ENCODE peak calls at places on chromosomes 5 and 9, in ten cellular contexts. F is NCI-H748 treated with DMSO at 0.1 percent for 48 hours; J is ovary; Q is Right ventricle myocardium superior; X is GM12892; O is activated CD4-positive, alpha-beta T cell treated with anti-CD3 and anti-CD28 coated beads, Interleukin-2, amount 50 U/mL, for 48 hours; E is cardiac fibroblast; S is nephron progenitor cell; V is activated naive CD4-positive, alpha-beta T cell treated with anti-CD3 and anti-CD28 coated beads for 36 hours; U is HFFc6. K is an unnamed sample.

GRCh38 chr5:93422652-93423332 is 158.2 kb downstream of the NR2F1-AS1 start:
- DNase-seq in Q (no peak), X (no peak), F (no peak), S (no peak), O (no peak), E (no peak), U (no peak), J (no peak), V (no peak), K (no peak)

GRCh38 chr5:9494321-9494720 is 51.6 kb downstream of the SEMA5A start:
- DNase-seq in O (no peak), F (no peak), V (no peak), S (no peak), Q (no peak), U (no peak), X (no peak), J (no peak), E (no peak), K (no peak)

GRCh38 chr5:100772548-100772947 is 130.5 kb downstream of the ST8SIA4 start:
- DNase-seq in F (no peak), V (no peak), U (no peak), E (no peak), Q (no peak), S (no peak), J (no peak), X (no peak), O (no peak), K (no peak)

GRCh38 chr5:100464418-100464817 is 70.8 kb upstream of the FAM174A start:
- DNase-seq in E (peak), U (no peak), V (no peak), X (no peak), J (no peak), F (no peak), Q (no peak), O (no peak), S (no peak), K (no peak)

GRCh38 chr5:92911293-92911692 is 669.7 kb downstream of the NR2F1-AS1 start:
- DNase-seq in V (no peak), U (no peak), F (no peak), X (no peak), E (no peak), Q (no peak), J (no peak), O (no peak), S (no peak), K (no peak)

GRCh38 chr5:149007174-149007573 is 55.7 kb downstream of the SH3TC2 start:
- DNase-seq in U (peak), S (no peak), J (no peak), Q (no peak), O (no peak), E (peak), X (no peak), F (no peak), V (no peak), K (no peak)

GRCh38 chr5:95759634-95760033 is 28.5 kb downstream of the RHOBTB3 start:
- DNase-seq in V (no peak), U (peak), S (no peak), O (no peak), F (peak), X (no peak), J (no peak), E (peak), Q (no peak), K (no peak)

GRCh38 chr5:28743362-28743761 is 1705.0 kb upstream of the CDH9 start:
- DNase-seq in F (no peak), V (no peak), Q (no peak), J (no peak), S (no peak), O (no peak), E (no peak), U (no peak), X (no peak), K (no peak)

GRCh38 chr5:131164161-131164930 is 710 bp downstream of the HINT1 start:
- DNase-seq in E (peak), J (peak), Q (peak), U (peak), F (peak), X (peak), V (peak), S (peak), O (peak), K (peak)

GRCh38 chr5:56350595-56351170 is 117.6 kb upstream of the ANKRD55 start:
- DNase-seq in J (peak), V (no peak), Q (peak), E (peak), S (no peak), O (no peak), X (no peak), U (peak), F (peak), K (no peak)

GRCh38 chr5:72355706-72356299 is 35.6 kb downstream of the PTCD2 start:
- DNase-seq in F (peak), X (no peak), Q (peak), O (no peak), U (peak), V (no peak), S (peak), J (no peak), E (peak), K (no peak)

GRCh38 chr5:141478321-141478945 is 2.7 kb downstream of the PCDHGC3 start:
- DNase-seq in F (no peak), V (no peak), J (peak), Q (peak), X (no peak), S (no peak), U (peak), E (no peak), O (no peak), K (no peak)

GRCh38 chr9:94772654-94773303 is 46.3 kb downstream of the AOPEP start:
- DNase-seq in F (peak), E (no peak), X (no peak), V (no peak), Q (no peak), S (no peak), O (no peak), J (no peak), U (no peak), K (no peak)

GRCh38 chr9:80836013-80836412 is 853.3 kb downstream of the TLE1 start:
- DNase-seq in J (no peak), X (no peak), V (no peak), S (no peak), F (no peak), U (no peak), O (no peak), Q (no peak), E (no peak), K (no peak)

GRCh38 chr9:38358390-38359296 is 33.9 kb upstream of the ALDH1B1 start:
- DNase-seq in J (no peak), E (no peak), X (no peak), S (no peak), O (no peak), Q (no peak), F (no peak), U (peak), V (no peak), K (no peak)

GRCh38 chr5:134436523-134437339 is 25.1 kb upstream of the CDKN2AIPNL start:
- DNase-seq in X (peak), E (peak), Q (peak), S (no peak), O (peak), F (no peak), U (peak), J (no peak), V (peak), K (no peak)

GRCh38 chr5:177098103-177098771 is 11.5 kb downstream of the FGFR4 start:
- DNase-seq in S (no peak), V (no peak), O (no peak), E (no peak), Q (no peak), J (peak), X (no peak), F (no peak), U (no peak), K (no peak)

GRCh38 chr5:15570491-15570890 is 70.5 kb downstream of the FBXL7 start:
- DNase-seq in O (no peak), S (no peak), V (no peak), F (no peak), E (no peak), J (no peak), Q (no peak), U (no peak), X (no peak), K (no peak)

GRCh38 chr5:58759745-58760144 is 176.9 kb downstream of the RAB3C start:
- DNase-seq in Q (no peak), E (peak), O (no peak), S (no peak), F (no peak), J (no peak), V (no peak), X (no peak), U (no peak), K (no peak)

GRCh38 chr5:177552839-177553455 is 1.4 kb downstream of the FAM193B start:
- DNase-seq in F (no peak), X (no peak), Q (no peak), S (peak), E (peak), V (no peak), O (no peak), U (no peak), J (no peak), K (no peak)

GRCh38 chr9:125965421-125965820 is 218.2 kb downstream of the PBX3 start:
- DNase-seq in X (no peak), O (no peak), E (no peak), J (no peak), Q (no peak), U (no peak), S (no peak), V (no peak), F (no peak), K (no peak)

GRCh38 chr9:109277451-109277850 is 43.4 kb downstream of the EPB41L4B start:
- DNase-seq in O (no peak), U (no peak), F (no peak), V (no peak), S (no peak), X (no peak), Q (peak), J (no peak), E (no peak), K (no peak)

GRCh38 chr5:103510851-103511553 is 51.6 kb downstream of the NUDT12 start:
- DNase-seq in U (no peak), Q (no peak), S (no peak), V (no peak), E (peak), X (no peak), J (no peak), O (no peak), F (no peak), K (no peak)

GRCh38 chr5:80231243-80231642 is 24.6 kb downstream of the SERINC5 start:
- DNase-seq in O (no peak), X (no peak), E (peak), V (no peak), Q (no peak), S (no peak), U (peak), J (no peak), F (no peak), K (no peak)

GRCh38 chr5:135221187-135221473 is 177.9 kb downstream of the MACROH2A1 start:
- DNase-seq in F (no peak), X (no peak), Q (no peak), J (no peak), O (no peak), U (no peak), V (no peak), E (no peak), S (no peak), K (no peak)

GRCh38 chr5:63050916-63051315 is 472.3 kb downstream of the LRRC70 start:
- DNase-seq in V (no peak), F (no peak), E (no peak), Q (no peak), X (no peak), S (no peak), J (no peak), U (no peak), O (no peak), K (no peak)

GRCh38 chr9:70144131-70144503 is 100.5 kb downstream of the MAMDC2 start:
- DNase-seq in S (no peak), E (no peak), J (no peak), Q (no peak), O (no peak), V (no peak), X (no peak), U (no peak), F (no peak), K (no peak)

GRCh38 chr5:52896524-52897237 is 92.5 kb upstream of the ITGA2 start:
- DNase-seq in U (peak), X (no peak), S (no peak), Q (no peak), J (no peak), O (no peak), E (peak), F (no peak), V (no peak), K (no peak)

GRCh38 chr9:126170286-126170823 is 156.3 kb upstream of the MVB12B start:
- DNase-seq in E (no peak), O (no peak), X (no peak), F (no peak), U (no peak), Q (no peak), S (no peak), J (no peak), V (no peak), K (no peak)

GRCh38 chr9:20447291-20447690 is 175.0 kb downstream of the MLLT3 start:
- DNase-seq in F (no peak), O (no peak), E (no peak), V (no peak), X (no peak), U (no peak), S (no peak), J (no peak), Q (no peak), K (no peak)

GRCh38 chr5:90226433-90227099 is 183.0 kb downstream of the CETN3 start:
- DNase-seq in Q (no peak), S (no peak), J (no peak), V (no peak), U (no peak), F (no peak), E (no peak), O (no peak), X (no peak), K (no peak)

GRCh38 chr5:44664711-44665100 is 144.0 kb upstream of the MRPS30 start:
- DNase-seq in J (no peak), Q (no peak), O (no peak), S (no peak), E (no peak), F (no peak), X (no peak), V (no peak), U (no peak), K (no peak)

K was measured in D721Med.